ENCODE peak calls at places on chromosomes 5 and 9, in seven cellular contexts. One of them, this sample, is unnamed.

GRCh38 chr5:37494756-37495155 is 115.6 kb downstream of the WDR70 start:
- DNase-seq in iPS DF 19.7: no peak
- DNase-seq in iPS DF 6.9: no peak
- DNase-seq in NAMALWA: no peak
- DNase-seq in GM23338: no peak
- DNase-seq in glomerular endothelial cell: no peak
- DNase-seq in left colon: no peak
- DNase-seq in this sample: no peak

GRCh38 chr9:6782981-6783380 is 25.2 kb downstream of the KDM4C start:
- DNase-seq in iPS DF 19.7: no peak
- DNase-seq in iPS DF 6.9: no peak
- DNase-seq in NAMALWA: no peak
- DNase-seq in GM23338: no peak
- DNase-seq in glomerular endothelial cell: no peak
- DNase-seq in left colon: no peak
- DNase-seq in this sample: no peak

GRCh38 chr5:115549154-115549553 is 4.6 kb upstream of the FEM1C start:
- DNase-seq in iPS DF 19.7: peak
- DNase-seq in iPS DF 6.9: peak
- DNase-seq in NAMALWA: peak
- DNase-seq in GM23338: peak
- DNase-seq in glomerular endothelial cell: no peak
- DNase-seq in left colon: no peak
- DNase-seq in this sample: no peak

GRCh38 chr5:149264432-149265069 is 7.1 kb upstream of the AFAP1L1 start:
- DNase-seq in iPS DF 19.7: peak
- DNase-seq in iPS DF 6.9: peak
- DNase-seq in NAMALWA: peak
- DNase-seq in GM23338: peak
- DNase-seq in glomerular endothelial cell: no peak
- DNase-seq in left colon: no peak
- DNase-seq in this sample: no peak

GRCh38 chr9:2872941-2873323 is 29.0 kb upstream of the PUM3 start:
- DNase-seq in iPS DF 19.7: no peak
- DNase-seq in iPS DF 6.9: no peak
- DNase-seq in NAMALWA: no peak
- DNase-seq in GM23338: no peak
- DNase-seq in glomerular endothelial cell: no peak
- DNase-seq in left colon: no peak
- DNase-seq in this sample: no peak

GRCh38 chr9:966936-967335 is 9.5 kb upstream of the DMRT3 start:
- DNase-seq in iPS DF 19.7: no peak
- DNase-seq in iPS DF 6.9: no peak
- DNase-seq in NAMALWA: no peak
- DNase-seq in GM23338: no peak
- DNase-seq in glomerular endothelial cell: no peak
- DNase-seq in left colon: no peak
- DNase-seq in this sample: no peak

GRCh38 chr5:147455321-147455720 is 54.5 kb downstream of the DPYSL3 start:
- DNase-seq in iPS DF 19.7: no peak
- DNase-seq in iPS DF 6.9: no peak
- DNase-seq in NAMALWA: peak
- DNase-seq in GM23338: peak
- DNase-seq in glomerular endothelial cell: no peak
- DNase-seq in left colon: no peak
- DNase-seq in this sample: no peak

GRCh38 chr5:139443766-139444473 is 4.6 kb upstream of the DNAJC18 start:
- DNase-seq in iPS DF 19.7: no peak
- DNase-seq in iPS DF 6.9: no peak
- DNase-seq in NAMALWA: no peak
- DNase-seq in GM23338: no peak
- DNase-seq in glomerular endothelial cell: no peak
- DNase-seq in left colon: no peak
- DNase-seq in this sample: no peak

GRCh38 chr9:127523312-127523851 is 72.1 kb downstream of the LRSAM1 start:
- DNase-seq in iPS DF 19.7: no peak
- DNase-seq in iPS DF 6.9: peak
- DNase-seq in NAMALWA: peak
- DNase-seq in GM23338: peak
- DNase-seq in glomerular endothelial cell: no peak
- DNase-seq in left colon: no peak
- DNase-seq in this sample: no peak

GRCh38 chr5:170623576-170624181 is 119.9 kb downstream of the KCNIP1 start:
- DNase-seq in iPS DF 19.7: no peak
- DNase-seq in iPS DF 6.9: no peak
- DNase-seq in NAMALWA: peak
- DNase-seq in GM23338: peak
- DNase-seq in glomerular endothelial cell: no peak
- DNase-seq in left colon: no peak
- DNase-seq in this sample: peak

GRCh38 chr5:165786073-165786472 is 2280.7 kb downstream of the MAT2B start:
- DNase-seq in iPS DF 19.7: no peak
- DNase-seq in iPS DF 6.9: no peak
- DNase-seq in NAMALWA: no peak
- DNase-seq in GM23338: no peak
- DNase-seq in glomerular endothelial cell: no peak
- DNase-seq in left colon: no peak
- DNase-seq in this sample: no peak

GRCh38 chr9:134565316-134565915 is 76.2 kb upstream of the COL5A1 start:
- DNase-seq in iPS DF 19.7: no peak
- DNase-seq in iPS DF 6.9: no peak
- DNase-seq in NAMALWA: no peak
- DNase-seq in GM23338: no peak
- DNase-seq in glomerular endothelial cell: no peak
- DNase-seq in left colon: no peak
- DNase-seq in this sample: no peak

GRCh38 chr9:85408494-85408893 is 333.3 kb downstream of the AGTPBP1 start:
- DNase-seq in iPS DF 19.7: no peak
- DNase-seq in iPS DF 6.9: no peak
- DNase-seq in NAMALWA: no peak
- DNase-seq in GM23338: no peak
- DNase-seq in glomerular endothelial cell: no peak
- DNase-seq in left colon: no peak
- DNase-seq in this sample: no peak

GRCh38 chr9:2159521-2160417 is 144.6 kb downstream of the SMARCA2 start:
- DNase-seq in iPS DF 19.7: no peak
- DNase-seq in iPS DF 6.9: no peak
- DNase-seq in NAMALWA: peak
- DNase-seq in GM23338: peak
- DNase-seq in glomerular endothelial cell: no peak
- DNase-seq in left colon: no peak
- DNase-seq in this sample: no peak

GRCh38 chr5:142063878-142064331 is 44.7 kb upstream of the NDFIP1 start:
- DNase-seq in iPS DF 19.7: peak
- DNase-seq in iPS DF 6.9: no peak
- DNase-seq in NAMALWA: no peak
- DNase-seq in GM23338: peak
- DNase-seq in glomerular endothelial cell: peak
- DNase-seq in left colon: peak
- DNase-seq in this sample: peak

GRCh38 chr9:133141833-133142594 is 21.0 kb upstream of the RALGDS start:
- DNase-seq in iPS DF 19.7: no peak
- DNase-seq in iPS DF 6.9: no peak
- DNase-seq in NAMALWA: no peak
- DNase-seq in GM23338: no peak
- DNase-seq in glomerular endothelial cell: no peak
- DNase-seq in left colon: peak
- DNase-seq in this sample: no peak

This sample was measured in pulmonary artery endothelial cell.